ENCODE peak calls at places on chromosome 14, in four cellular contexts. One of them, this sample, is unnamed.

GRCh38 chr14:92317511-92317910 is 5.5 kb upstream of the SLC24A4 start:
- DNase-seq in IMR-90: peak
- DNase-seq in Peyer's patch: no peak
- DNase-seq in uterus: no peak
- DNase-seq in this sample: no peak

GRCh38 chr14:50924848-50925247 is 19.4 kb downstream of the PYGL start:
- DNase-seq in uterus: no peak
- DNase-seq in IMR-90: no peak
- DNase-seq in Peyer's patch: no peak
- DNase-seq in this sample: no peak

GRCh38 chr14:81729622-81730021 is 196.0 kb upstream of the SEL1L start:
- DNase-seq in uterus: no peak
- DNase-seq in IMR-90: no peak
- DNase-seq in Peyer's patch: no peak
- DNase-seq in this sample: no peak

GRCh38 chr14:102571478-102572042 is 20.9 kb upstream of the RCOR1 start:
- DNase-seq in Peyer's patch: no peak
- DNase-seq in IMR-90: no peak
- DNase-seq in uterus: no peak
- DNase-seq in this sample: no peak

GRCh38 chr14:63563370-63564026 is 20.3 kb upstream of the PPP2R5E start:
- DNase-seq in uterus: no peak
- DNase-seq in Peyer's patch: no peak
- DNase-seq in IMR-90: peak
- DNase-seq in this sample: no peak

GRCh38 chr14:91872517-91873470 is 5.5 kb upstream of the TC2N start:
- DNase-seq in IMR-90: peak
- DNase-seq in Peyer's patch: peak
- DNase-seq in uterus: peak
- DNase-seq in this sample: no peak

GRCh38 chr14:73873660-73874059 is 13.0 kb upstream of the ZNF410 start:
- DNase-seq in uterus: no peak
- DNase-seq in IMR-90: no peak
- DNase-seq in Peyer's patch: no peak
- DNase-seq in this sample: no peak

GRCh38 chr14:56821177-56821576 is 10.9 kb upstream of the OTX2 start:
- DNase-seq in uterus: no peak
- DNase-seq in IMR-90: no peak
- DNase-seq in Peyer's patch: no peak
- DNase-seq in this sample: no peak

GRCh38 chr14:40762685-40763084 is 844.0 kb upstream of the LRFN5 start:
- DNase-seq in Peyer's patch: no peak
- DNase-seq in uterus: no peak
- DNase-seq in IMR-90: no peak
- DNase-seq in this sample: no peak

GRCh38 chr14:46381674-46382073 is 269.9 kb downstream of the RPL10L start:
- DNase-seq in uterus: no peak
- DNase-seq in IMR-90: no peak
- DNase-seq in Peyer's patch: no peak
- DNase-seq in this sample: no peak

GRCh38 chr14:59207506-59207933 is 19.1 kb downstream of the DAAM1 start:
- DNase-seq in uterus: no peak
- DNase-seq in Peyer's patch: no peak
- DNase-seq in IMR-90: no peak
- DNase-seq in this sample: no peak

GRCh38 chr14:76256545-76256944 is 104.8 kb downstream of the GPATCH2L start:
- DNase-seq in uterus: no peak
- DNase-seq in IMR-90: no peak
- DNase-seq in Peyer's patch: no peak
- DNase-seq in this sample: no peak

GRCh38 chr14:100910888-100911664 is 7.6 kb upstream of the RTL1 start:
- DNase-seq in IMR-90: no peak
- DNase-seq in Peyer's patch: no peak
- DNase-seq in uterus: no peak
- DNase-seq in this sample: no peak

GRCh38 chr14:39102969-39103957 is at the start of gene SEC23A:
- DNase-seq in IMR-90: peak
- DNase-seq in uterus: peak
- DNase-seq in Peyer's patch: peak
- DNase-seq in this sample: peak
- TF ChIP-seq POLR2A in IMR-90: peak
- TF ChIP-seq POLR2A in uterus: peak
- TF ChIP-seq POLR2A in Peyer's patch: peak
- TF ChIP-seq POLR2A in this sample: peak

DNA sequence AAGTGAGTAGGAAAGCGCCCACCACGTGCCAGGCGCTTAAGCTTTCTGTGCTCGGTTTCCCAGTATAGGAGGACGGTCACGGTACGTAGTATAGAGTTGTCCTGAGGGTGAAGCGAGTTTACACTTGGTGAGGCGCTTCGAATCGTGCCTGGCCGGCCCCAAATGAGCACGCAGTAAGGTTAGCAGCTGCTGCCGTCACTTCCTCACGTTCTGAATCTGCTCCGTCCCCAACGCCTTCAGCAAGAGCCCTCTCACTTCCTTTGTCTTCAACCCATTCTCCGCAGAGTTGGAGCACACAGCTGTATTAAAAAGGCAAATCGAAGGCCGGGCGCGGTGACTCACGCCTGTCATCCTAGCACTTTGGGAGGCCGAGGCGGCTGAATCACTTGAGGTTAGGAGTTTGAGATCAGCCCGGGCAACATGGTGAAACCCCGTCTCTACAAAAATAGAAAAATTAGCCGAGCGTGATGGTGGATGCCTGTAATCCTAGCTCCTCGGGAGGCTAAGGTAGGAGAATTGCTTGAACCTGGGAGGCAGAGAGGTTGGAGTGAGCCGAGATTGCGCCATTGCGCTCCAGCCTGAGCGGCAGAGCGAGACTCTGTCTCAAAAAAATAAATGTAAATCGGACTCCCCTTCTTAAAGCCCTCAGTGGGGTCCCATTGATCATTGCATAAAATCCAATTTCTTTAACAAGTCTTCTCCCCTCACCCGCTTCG is 725 bp downstream of the TDP1 start:
- DNase-seq in Peyer's patch: peak
- DNase-seq in uterus: peak
- DNase-seq in IMR-90: peak
- DNase-seq in this sample: peak
- TF ChIP-seq POLR2A in Peyer's patch: no peak
- TF ChIP-seq POLR2A in uterus: no peak
- TF ChIP-seq POLR2A in IMR-90: peak
- TF ChIP-seq POLR2A in this sample: peak

DNA sequence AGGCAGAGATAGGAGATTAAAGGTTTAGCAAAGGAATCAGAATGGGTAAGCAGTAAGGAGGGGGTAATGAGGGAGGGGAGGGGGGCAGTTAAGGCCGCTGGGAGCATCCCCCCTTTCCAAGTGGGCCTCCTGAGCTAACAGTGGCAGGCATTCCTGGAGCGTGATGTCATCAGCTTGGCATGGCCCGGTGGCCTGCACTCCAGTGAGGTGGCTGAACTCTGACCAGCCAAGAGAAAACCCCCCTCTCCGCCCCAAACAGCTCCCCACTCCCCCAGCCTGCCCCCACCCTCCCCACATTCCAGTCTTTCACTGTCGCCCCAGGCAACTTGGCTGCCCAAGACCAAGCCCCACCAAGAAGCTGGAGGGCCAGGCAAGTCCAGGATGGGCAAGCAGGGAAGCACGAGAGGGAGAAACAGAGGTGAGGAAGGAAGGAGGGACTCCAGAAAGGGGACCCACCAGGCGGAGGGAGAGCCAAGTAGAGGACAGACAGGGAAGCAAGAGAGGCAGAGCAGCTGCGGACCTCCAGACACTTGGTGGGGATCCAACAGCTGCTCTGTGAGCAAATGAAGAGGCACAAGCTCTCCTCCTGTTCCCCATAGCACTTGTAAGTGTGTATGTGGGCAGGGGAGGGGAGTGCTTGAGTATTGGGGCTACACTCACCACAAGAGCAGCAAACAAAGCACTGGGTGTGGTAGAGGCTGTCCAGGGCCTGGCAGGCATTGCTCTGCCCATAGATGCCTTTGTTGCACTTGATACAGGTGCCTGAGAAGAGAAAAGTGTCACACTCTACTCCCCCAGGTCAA is 4.5 kb downstream of the AJUBA start:
- DNase-seq in Peyer's patch: peak
- DNase-seq in uterus: peak
- DNase-seq in IMR-90: peak
- DNase-seq in this sample: peak
- TF ChIP-seq POLR2A in Peyer's patch: no peak
- TF ChIP-seq POLR2A in uterus: no peak
- TF ChIP-seq POLR2A in IMR-90: no peak
- TF ChIP-seq POLR2A in this sample: no peak

GRCh38 chr14:24146978-24147760 is at the start of gene RNF31:
- DNase-seq in Peyer's patch: peak
- DNase-seq in IMR-90: peak
- DNase-seq in uterus: peak
- DNase-seq in this sample: peak

GRCh38 chr14:24146622-24146977 is 190 bp upstream of the PSME2 start:
- DNase-seq in Peyer's patch: peak
- DNase-seq in IMR-90: peak
- DNase-seq in uterus: peak
- DNase-seq in this sample: peak

GRCh38 chr14:24144451-24144850 is 2.0 kb downstream of the PSME2 start:
- DNase-seq in IMR-90: no peak
- DNase-seq in Peyer's patch: no peak
- DNase-seq in uterus: no peak
- DNase-seq in this sample: no peak

GRCh38 chr14:24145219-24145618 is 1.2 kb downstream of the PSME2 start:
- DNase-seq in IMR-90: no peak
- DNase-seq in Peyer's patch: no peak
- DNase-seq in uterus: no peak
- DNase-seq in this sample: no peak

GRCh38 chr14:24145700-24146621 is at the start of gene PSME2:
- DNase-seq in uterus: no peak
- DNase-seq in IMR-90: peak
- DNase-seq in Peyer's patch: no peak
- DNase-seq in this sample: no peak
- TF ChIP-seq POLR2A in uterus: peak
- TF ChIP-seq POLR2A in IMR-90: peak
- TF ChIP-seq POLR2A in Peyer's patch: peak
- TF ChIP-seq POLR2A in this sample: peak

GRCh38 chr14:99643343-99643742 is 1.6 kb upstream of the HHIPL1 start:
- DNase-seq in uterus: no peak
- DNase-seq in IMR-90: no peak
- DNase-seq in Peyer's patch: no peak
- DNase-seq in this sample: no peak

GRCh38 chr14:99645545-99646505 is 896 bp downstream of the HHIPL1 start:
- DNase-seq in uterus: no peak
- DNase-seq in IMR-90: no peak
- DNase-seq in Peyer's patch: no peak
- DNase-seq in this sample: no peak

GRCh38 chr14:99644035-99644587 is 818 bp upstream of the HHIPL1 start:
- DNase-seq in IMR-90: no peak
- DNase-seq in Peyer's patch: no peak
- DNase-seq in uterus: no peak
- DNase-seq in this sample: no peak

GRCh38 chr14:99647407-99647806 is 2.5 kb downstream of the HHIPL1 start:
- DNase-seq in uterus: no peak
- DNase-seq in IMR-90: peak
- DNase-seq in Peyer's patch: no peak
- DNase-seq in this sample: no peak

GRCh38 chr14:99644723-99645544 is at the start of gene HHIPL1:
- DNase-seq in uterus: no peak
- DNase-seq in IMR-90: peak
- DNase-seq in Peyer's patch: peak
- DNase-seq in this sample: no peak
- TF ChIP-seq POLR2A in uterus: no peak
- TF ChIP-seq POLR2A in IMR-90: no peak
- TF ChIP-seq POLR2A in Peyer's patch: no peak
- TF ChIP-seq POLR2A in this sample: no peak

GRCh38 chr14:28987516-28987915 is 220.9 kb downstream of the FOXG1 start:
- DNase-seq in IMR-90: peak
- DNase-seq in uterus: no peak
- DNase-seq in Peyer's patch: no peak
- DNase-seq in this sample: no peak
- TF ChIP-seq POLR2A in IMR-90: no peak
- TF ChIP-seq POLR2A in uterus: no peak
- TF ChIP-seq POLR2A in Peyer's patch: no peak
- TF ChIP-seq POLR2A in this sample: no peak

DNA sequence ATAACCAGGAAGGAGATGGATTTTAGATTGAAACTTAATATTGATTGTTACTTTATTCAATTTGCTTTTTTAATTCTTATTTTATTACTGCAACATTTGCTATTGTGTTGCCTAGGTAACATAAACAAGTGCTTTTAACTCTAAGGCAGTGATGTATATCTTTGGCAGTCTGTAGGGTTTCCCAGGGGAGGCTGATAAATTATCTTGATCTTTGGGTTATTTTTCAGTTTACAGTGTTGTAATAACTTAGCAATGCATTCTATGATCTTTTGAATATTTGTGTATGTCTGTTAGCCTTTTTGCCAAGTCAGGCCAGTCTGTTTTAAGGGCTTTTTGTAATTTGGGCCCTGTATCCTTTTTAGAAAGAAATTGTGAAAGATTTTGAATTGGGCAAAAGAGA is 7.8 kb upstream of the DTD2 start:
- DNase-seq in IMR-90: peak
- DNase-seq in Peyer's patch: no peak
- DNase-seq in uterus: no peak
- DNase-seq in this sample: no peak
- TF ChIP-seq POLR2A in IMR-90: no peak
- TF ChIP-seq POLR2A in Peyer's patch: no peak
- TF ChIP-seq POLR2A in uterus: no peak
- TF ChIP-seq POLR2A in this sample: no peak

This sample was measured in H54.